ENCODE peak calls at places on chromosomes 6 and 20, in ten cellular contexts. B is pancreas, A is breast epithelium, I is SJSA1, N is heart left ventricle, U is GM23338, O is kidney, X is mesenchymal stem cell, E is GM06990, F is colonic mucosa. C is an unnamed sample. For H3K36me3, the result is how much of the 10 kb centered on the place peaks cover.

GRCh38 chr20:61846741-61847419 is 218.8 kb downstream of the TAF4 start:
- DNase-seq in E (no peak), N (no peak), X (no peak), I (no peak), O (peak), U (no peak), B (peak), F (no peak), A (no peak), C (no peak)

GRCh38 chr6:31559958-31560696 is 12.0 kb upstream of the LTA start:
- DNase-seq in X (peak), U (peak), O (peak), I (peak), A (no peak), B (no peak), E (peak), N (peak), F (no peak), C (no peak)

GRCh38 chr6:63259153-63259552 is 47.9 kb downstream of the FKBP1C start:
- DNase-seq in N (no peak), O (no peak), E (no peak), I (no peak), A (no peak), F (no peak), U (no peak), X (no peak), B (no peak), C (no peak)

GRCh38 chr20:18223399-18223798 is 64.9 kb upstream of the ZNF133 start:
- DNase-seq in E (no peak), F (no peak), O (no peak), B (no peak), I (no peak), U (no peak), X (no peak), N (no peak), A (no peak), C (no peak)

GRCh38 chr20:56202493-56203077 is 45.9 kb upstream of the MC3R start:
- DNase-seq in E (no peak), U (no peak), I (no peak), X (no peak), O (no peak), B (no peak), A (no peak), F (no peak), N (no peak), C (no peak)

GRCh38 chr6:170369439-170369838 is 62.9 kb downstream of the FAM120B start:
- DNase-seq in N (no peak), O (no peak), A (no peak), U (no peak), F (peak), B (no peak), I (no peak), E (no peak), X (no peak), C (no peak)

GRCh38 chr6:35486005-35486925 is 10.6 kb downstream of the TEAD3 start:
- DNase-seq in U (peak), I (no peak), F (peak), A (peak), O (peak), B (peak), X (peak), E (no peak), N (no peak), C (no peak)

GRCh38 chr20:45892049-45892816 is 1.1 kb downstream of the CTSA start:
- DNase-seq in F (peak), X (peak), B (no peak), U (peak), I (no peak), E (no peak), O (peak), N (no peak), A (no peak), C (peak)

GRCh38 chr20:13220194-13220856 is 749 bp upstream of the ISM1 start:
- DNase-seq in I (no peak), F (no peak), X (peak), O (peak), N (peak), A (peak), U (peak), B (peak), E (peak), C (peak)

GRCh38 chr6:101083533-101084172 is 202.5 kb upstream of the ASCC3 start:
- DNase-seq in U (peak), B (no peak), I (peak), X (peak), F (no peak), A (no peak), N (no peak), E (no peak), O (no peak), C (peak)

GRCh38 chr6:13427346-13427745 is 60.1 kb downstream of the GFOD1 start:
- DNase-seq in B (no peak), O (no peak), U (no peak), E (no peak), I (no peak), N (no peak), F (no peak), X (no peak), A (no peak), C (no peak)

GRCh38 chr6:118651282-118652050 is at the start of gene CEP85L:
- DNase-seq in F (peak), O (peak), A (peak), U (peak), X (peak), B (peak), N (peak), E (peak), I (peak), C (peak)

GRCh38 chr20:16003310-16003709 is 569.9 kb downstream of the KIF16B start:
- DNase-seq in X (no peak), I (no peak), A (no peak), O (no peak), E (no peak), F (no peak), B (no peak), N (no peak), U (no peak), C (no peak)

GRCh38 chr6:88004707-88005106 is 42.9 kb upstream of the SPACA1 start:
- DNase-seq in A (no peak), E (no peak), U (no peak), I (no peak), F (no peak), X (no peak), B (no peak), N (no peak), O (no peak), C (no peak)

GRCh38 chr20:36728986-36729385 is 16.9 kb downstream of the NDRG3 start:
- DNase-seq in I (no peak), A (no peak), F (no peak), N (no peak), E (no peak), U (peak), B (no peak), O (no peak), X (peak), C (peak)

GRCh38 chr20:46850416-46850815 is 44.2 kb upstream of the EYA2 start:
- DNase-seq in N (no peak), E (no peak), U (no peak), O (no peak), A (no peak), F (peak), I (no peak), X (no peak), B (no peak), C (no peak)

GRCh38 chr20:38536310-38536709 is 44.7 kb upstream of the ADIG start:
- DNase-seq in I (no peak), F (no peak), O (no peak), X (no peak), U (no peak), N (no peak), A (no peak), B (no peak), E (no peak), C (no peak)

GRCh38 chr20:18019068-18019467 is 38.6 kb downstream of the OVOL2 start:
- DNase-seq in X (peak), I (no peak), U (peak), A (no peak), N (no peak), E (no peak), F (no peak), B (no peak), O (no peak), C (peak)

GRCh38 chr6:11727356-11727755 is 51.2 kb downstream of the ADTRP start:
- DNase-seq in O (no peak), I (no peak), F (no peak), A (no peak), B (no peak), E (no peak), N (no peak), U (no peak), X (peak), C (no peak)
- H3K4me3 ChIP-seq in O (no peak), I (no peak), F (no peak), A (no peak), B (no peak), E (no peak), N (no peak), U (no peak), X (no peak), C (no peak)

DNA sequence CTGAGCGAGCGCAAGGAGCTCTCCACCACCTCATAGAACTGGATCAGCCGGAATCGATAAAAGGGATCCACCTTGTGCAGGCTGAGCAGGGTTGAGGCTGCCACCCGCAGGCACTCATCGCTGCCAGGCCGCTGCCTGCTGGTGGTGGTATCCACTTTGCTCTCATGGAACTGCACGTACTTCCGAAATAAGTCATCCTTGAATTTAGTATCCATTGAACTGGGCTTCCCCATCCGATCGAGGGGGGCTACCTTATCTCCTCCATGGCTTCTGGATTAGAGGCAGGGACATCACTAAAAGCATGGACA is 7.1 kb downstream of the SPATA2 start:
- DNase-seq in A (peak), N (no peak), I (no peak), U (no peak), O (no peak), X (no peak), B (no peak), F (no peak), E (no peak), C (no peak)
- H3K36me3 ChIP-seq in A (under half), N (under half), I (half or more), U (under half), O (under half), X (half or more), B (under half), F (under half), E (under half), C (under half)

GRCh38 chr6:145711372-145711771 is 23.9 kb downstream of the EPM2A start:
- DNase-seq in N (no peak), B (no peak), I (no peak), O (no peak), X (no peak), F (no peak), U (no peak), E (no peak), A (no peak), C (no peak)
- H3K4me3 ChIP-seq in N (no peak), B (no peak), I (no peak), O (no peak), X (no peak), F (no peak), U (no peak), E (no peak), A (no peak), C (no peak)

GRCh38 chr6:90595854-90596253 is 9.0 kb upstream of the MAP3K7 start:
- DNase-seq in I (no peak), O (no peak), X (no peak), F (no peak), A (no peak), E (no peak), U (no peak), N (no peak), B (no peak), C (no peak)

GRCh38 chr6:90599151-90599550 is 12.3 kb upstream of the MAP3K7 start:
- DNase-seq in I (no peak), E (no peak), X (no peak), B (no peak), A (no peak), O (no peak), F (no peak), N (no peak), U (no peak), C (no peak)

GRCh38 chr6:90598192-90598951 is 11.5 kb upstream of the MAP3K7 start:
- DNase-seq in E (no peak), X (no peak), I (no peak), U (no peak), A (no peak), F (no peak), B (no peak), O (no peak), N (no peak), C (no peak)

DNA sequence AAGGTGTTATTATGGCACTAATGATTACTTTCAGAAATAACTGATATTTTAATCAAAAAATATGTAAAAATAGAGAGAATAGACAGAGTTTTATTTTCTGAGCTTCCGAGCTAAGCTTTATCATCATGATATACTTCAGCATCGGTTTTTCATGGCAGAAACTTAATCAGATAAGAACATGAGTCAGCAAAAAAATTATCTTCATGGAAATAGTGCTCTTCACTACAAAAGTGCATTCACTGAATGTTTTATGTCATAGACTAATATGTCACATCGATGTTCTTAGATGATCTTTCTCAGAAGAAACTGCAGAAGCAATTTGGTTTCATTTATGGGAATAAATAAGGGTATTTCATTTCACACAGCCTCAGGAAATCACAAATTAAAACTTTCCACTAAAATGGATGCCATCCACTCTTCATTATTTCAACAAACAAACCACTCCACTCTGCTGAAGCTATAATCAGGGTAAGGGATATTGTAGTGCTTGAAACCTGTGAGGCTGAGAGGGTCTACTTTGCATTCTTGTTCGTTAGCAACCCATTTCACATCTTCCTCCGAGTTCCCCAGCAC is 10.2 kb upstream of the MAP3K7 start:
- DNase-seq in B (no peak), U (no peak), X (no peak), A (no peak), N (no peak), I (no peak), F (no peak), O (no peak), E (no peak), C (no peak)
- H3K36me3 ChIP-seq in B (under half), U (under half), X (under half), A (under half), N (under half), I (under half), F (under half), O (under half), E (under half), C (under half)

GRCh38 chr6:81750201-81750600 is 2.3 kb downstream of the TENT5A start:
- DNase-seq in E (no peak), I (no peak), U (no peak), X (no peak), A (no peak), N (no peak), O (no peak), F (no peak), B (no peak), C (no peak)

GRCh38 chr6:81751388-81752083 is 945 bp downstream of the TENT5A start:
- DNase-seq in I (peak), U (peak), O (peak), N (peak), B (peak), X (peak), A (peak), E (peak), F (peak), C (peak)

GRCh38 chr6:81752084-81752968 is at the start of gene TENT5A:
- DNase-seq in U (peak), X (peak), N (peak), F (peak), E (peak), I (peak), B (peak), A (peak), O (peak), C (peak)

GRCh38 chr6:81749704-81750103 is 2.8 kb downstream of the TENT5A start:
- DNase-seq in E (no peak), I (no peak), A (no peak), U (no peak), F (no peak), B (no peak), X (peak), O (no peak), N (peak), C (no peak)

GRCh38 chr6:81750660-81751387 is 1.7 kb downstream of the TENT5A start:
- DNase-seq in B (no peak), F (no peak), I (no peak), E (no peak), A (no peak), U (no peak), X (no peak), O (no peak), N (no peak), C (no peak)
- H3K4me3 ChIP-seq in B (peak), F (peak), I (peak), E (peak), A (peak), U (peak), X (no peak), O (peak), N (peak), C (peak)

GRCh38 chr6:89023591-89024441 is 56.7 kb upstream of the PNRC1 start:
- DNase-seq in F (no peak), E (no peak), O (no peak), N (peak), U (no peak), I (no peak), B (no peak), A (no peak), X (peak), C (no peak)
- H3K36me3 ChIP-seq in F (under half), E (under half), O (under half), N (under half), U (under half), I (under half), B (under half), A (under half), X (under half), C (under half)

GRCh38 chr6:158044525-158044888 is 62.8 kb downstream of the SYNJ2 start:
- DNase-seq in E (no peak), I (no peak), X (no peak), O (no peak), N (no peak), F (no peak), B (no peak), U (no peak), A (no peak), C (no peak)
- H3K4me3 ChIP-seq in E (no peak), I (no peak), X (no peak), O (no peak), N (no peak), F (no peak), B (no peak), U (no peak), A (no peak), C (no peak)

C was measured in A673.